ENCODE peak calls at places on chromosomes 13 and 19, in seven cellular contexts. One of them, this sample, is unnamed.
A peak's percentile ranks its signal among the peaks of the same experiment; 100 is the strongest.

GRCh38 chr19:39546599-39546998 is 6.6 kb upstream of the EID2 start:
- DNase-seq in HFF-Myc: no peak
- DNase-seq in osteoblast: no peak
- DNase-seq in AG09309: no peak
- DNase-seq in foreskin fibroblast: no peak
- DNase-seq in mammary epithelial cell: peak; percentile 21
- DNase-seq in sigmoid colon: no peak
- DNase-seq in this sample: no peak

GRCh38 chr13:73954808-73955207 is 179.4 kb downstream of the KLF12 start:
- DNase-seq in AG09309: no peak
- DNase-seq in foreskin fibroblast: no peak
- DNase-seq in HFF-Myc: no peak
- DNase-seq in mammary epithelial cell: no peak
- DNase-seq in sigmoid colon: no peak
- DNase-seq in osteoblast: no peak
- DNase-seq in this sample: no peak

GRCh38 chr19:19062454-19063182 is 1.2 kb upstream of the SLC25A42 start:
- DNase-seq in osteoblast: peak; percentile 95
- DNase-seq in AG09309: no peak
- DNase-seq in HFF-Myc: peak; percentile 51
- DNase-seq in sigmoid colon: no peak
- DNase-seq in foreskin fibroblast: peak; percentile 76
- DNase-seq in mammary epithelial cell: peak; percentile 44
- DNase-seq in this sample: no peak

GRCh38 chr13:32669030-32669646 is 82.9 kb downstream of the PDS5B start:
- DNase-seq in foreskin fibroblast: peak; percentile 65
- DNase-seq in osteoblast: no peak
- DNase-seq in mammary epithelial cell: peak; percentile 12
- DNase-seq in sigmoid colon: no peak
- DNase-seq in HFF-Myc: peak; percentile 14
- DNase-seq in AG09309: peak; percentile 10
- DNase-seq in this sample: peak; percentile 49

GRCh38 chr13:98530236-98530635 is 46.7 kb downstream of the STK24 start:
- DNase-seq in HFF-Myc: no peak
- DNase-seq in mammary epithelial cell: no peak
- DNase-seq in osteoblast: no peak
- DNase-seq in foreskin fibroblast: no peak
- DNase-seq in AG09309: no peak
- DNase-seq in sigmoid colon: peak; percentile 7
- DNase-seq in this sample: no peak

GRCh38 chr13:28406728-28407266 is 88.1 kb downstream of the FLT1 start:
- DNase-seq in AG09309: no peak
- DNase-seq in mammary epithelial cell: no peak
- DNase-seq in foreskin fibroblast: no peak
- DNase-seq in osteoblast: no peak
- DNase-seq in HFF-Myc: no peak
- DNase-seq in sigmoid colon: no peak
- DNase-seq in this sample: no peak

GRCh38 chr19:13103961-13104847 is 1.5 kb upstream of the LYL1 start:
- DNase-seq in foreskin fibroblast: no peak
- DNase-seq in osteoblast: peak; percentile 94
- DNase-seq in HFF-Myc: no peak
- DNase-seq in AG09309: no peak
- DNase-seq in sigmoid colon: peak; percentile 86
- DNase-seq in mammary epithelial cell: no peak
- DNase-seq in this sample: no peak

GRCh38 chr19:43725468-43725867 is 9.6 kb downstream of the IRGC start:
- DNase-seq in osteoblast: no peak
- DNase-seq in AG09309: no peak
- DNase-seq in foreskin fibroblast: no peak
- DNase-seq in mammary epithelial cell: no peak
- DNase-seq in sigmoid colon: no peak
- DNase-seq in HFF-Myc: no peak
- DNase-seq in this sample: no peak

GRCh38 chr13:114077938-114078335 is 54.5 kb downstream of the RASA3 start:
- DNase-seq in AG09309: no peak
- DNase-seq in HFF-Myc: peak; percentile 39
- DNase-seq in sigmoid colon: peak; percentile 77
- DNase-seq in mammary epithelial cell: no peak
- DNase-seq in foreskin fibroblast: peak; percentile 67
- DNase-seq in osteoblast: peak; percentile 83
- DNase-seq in this sample: peak; percentile 72

GRCh38 chr13:82962422-82962821 is 919.9 kb downstream of the SLITRK1 start:
- DNase-seq in osteoblast: no peak
- DNase-seq in sigmoid colon: no peak
- DNase-seq in HFF-Myc: no peak
- DNase-seq in mammary epithelial cell: no peak
- DNase-seq in foreskin fibroblast: no peak
- DNase-seq in AG09309: no peak
- DNase-seq in this sample: no peak

GRCh38 chr13:50144473-50145160 is 129.4 kb downstream of the KCNRG start:
- DNase-seq in foreskin fibroblast: no peak
- DNase-seq in mammary epithelial cell: no peak
- DNase-seq in AG09309: no peak
- DNase-seq in HFF-Myc: no peak
- DNase-seq in sigmoid colon: no peak
- DNase-seq in osteoblast: no peak
- DNase-seq in this sample: no peak

GRCh38 chr13:30088312-30088855 is 219.0 kb downstream of the KATNAL1 start:
- DNase-seq in AG09309: no peak
- DNase-seq in HFF-Myc: no peak
- DNase-seq in sigmoid colon: no peak
- DNase-seq in foreskin fibroblast: no peak
- DNase-seq in mammary epithelial cell: no peak
- DNase-seq in osteoblast: no peak
- DNase-seq in this sample: no peak

GRCh38 chr13:99686157-99686572 is 184.9 kb downstream of the TM9SF2 start:
- DNase-seq in sigmoid colon: no peak
- DNase-seq in HFF-Myc: no peak
- DNase-seq in foreskin fibroblast: peak; percentile 17
- DNase-seq in AG09309: no peak
- DNase-seq in osteoblast: peak; percentile 52
- DNase-seq in mammary epithelial cell: no peak
- DNase-seq in this sample: no peak

GRCh38 chr19:46604781-46605355 is 3.7 kb downstream of the CALM3 start:
- DNase-seq in HFF-Myc: no peak
- DNase-seq in sigmoid colon: peak; percentile 66
- DNase-seq in mammary epithelial cell: no peak
- DNase-seq in osteoblast: peak; percentile 84
- DNase-seq in AG09309: no peak
- DNase-seq in foreskin fibroblast: peak; percentile 39
- DNase-seq in this sample: no peak

GRCh38 chr13:41802033-41802683 is 158.8 kb downstream of the VWA8 start:
- DNase-seq in HFF-Myc: no peak
- DNase-seq in osteoblast: no peak
- DNase-seq in sigmoid colon: no peak
- DNase-seq in mammary epithelial cell: no peak
- DNase-seq in foreskin fibroblast: peak; percentile 11
- DNase-seq in AG09309: no peak
- DNase-seq in this sample: no peak
- TF ChIP-seq CTCF in HFF-Myc: no peak
- TF ChIP-seq CTCF in osteoblast: no peak
- TF ChIP-seq CTCF in sigmoid colon: no peak
- TF ChIP-seq CTCF in mammary epithelial cell: no peak
- TF ChIP-seq CTCF in foreskin fibroblast: no peak
- TF ChIP-seq CTCF in AG09309: no peak
- TF ChIP-seq CTCF in this sample: no peak

GRCh38 chr19:14118165-14119051 is 846 bp upstream of the PRKACA start:
- DNase-seq in HFF-Myc: no peak
- DNase-seq in AG09309: peak; percentile 70
- DNase-seq in osteoblast: peak; percentile 65
- DNase-seq in sigmoid colon: peak; percentile 97
- DNase-seq in foreskin fibroblast: peak; percentile 89
- DNase-seq in mammary epithelial cell: peak; percentile 59
- DNase-seq in this sample: no peak
- H3K4me3 ChIP-seq in HFF-Myc: peak overlapping the region; percentile 38
- H3K4me3 ChIP-seq in AG09309: peak overlapping the region; percentile 46
- H3K4me3 ChIP-seq in osteoblast: peak overlapping the region; percentile 72
- H3K4me3 ChIP-seq in sigmoid colon: peak overlapping the region; percentile 68
- H3K4me3 ChIP-seq in foreskin fibroblast: peak overlapping the region; percentile 52
- H3K4me3 ChIP-seq in mammary epithelial cell: peak overlapping the region; percentile 50
- H3K4me3 ChIP-seq in this sample: peak overlapping the region; percentile 44

GRCh38 chr19:50252111-50252886 is 48.9 kb downstream of the MYH14 start:
- DNase-seq in mammary epithelial cell: no peak
- DNase-seq in foreskin fibroblast: peak; percentile 6
- DNase-seq in AG09309: no peak
- DNase-seq in osteoblast: peak; percentile 90
- DNase-seq in sigmoid colon: no peak
- DNase-seq in HFF-Myc: no peak
- DNase-seq in this sample: no peak

GRCh38 chr19:50252887-50253268 is 49.5 kb downstream of the MYH14 start:
- DNase-seq in osteoblast: no peak
- DNase-seq in AG09309: no peak
- DNase-seq in HFF-Myc: no peak
- DNase-seq in foreskin fibroblast: no peak
- DNase-seq in sigmoid colon: no peak
- DNase-seq in mammary epithelial cell: no peak
- DNase-seq in this sample: no peak

GRCh38 chr19:50257141-50257540 is 53.7 kb downstream of the MYH14 start:
- DNase-seq in HFF-Myc: no peak
- DNase-seq in AG09309: no peak
- DNase-seq in sigmoid colon: no peak
- DNase-seq in foreskin fibroblast: no peak
- DNase-seq in osteoblast: peak; percentile 45
- DNase-seq in mammary epithelial cell: no peak
- DNase-seq in this sample: no peak

GRCh38 chr19:50258918-50259372 is 55.5 kb downstream of the MYH14 start:
- DNase-seq in HFF-Myc: no peak
- DNase-seq in mammary epithelial cell: no peak
- DNase-seq in osteoblast: peak; percentile 73
- DNase-seq in foreskin fibroblast: no peak
- DNase-seq in sigmoid colon: no peak
- DNase-seq in AG09309: no peak
- DNase-seq in this sample: no peak

GRCh38 chr19:50255115-50255514 is 51.7 kb downstream of the MYH14 start:
- DNase-seq in HFF-Myc: no peak
- DNase-seq in sigmoid colon: no peak
- DNase-seq in foreskin fibroblast: no peak
- DNase-seq in mammary epithelial cell: no peak
- DNase-seq in osteoblast: peak; percentile 73
- DNase-seq in AG09309: no peak
- DNase-seq in this sample: no peak
- TF ChIP-seq CTCF in HFF-Myc: peak; percentile 8
- TF ChIP-seq CTCF in sigmoid colon: no peak
- TF ChIP-seq CTCF in foreskin fibroblast: no peak
- TF ChIP-seq CTCF in mammary epithelial cell: no peak
- TF ChIP-seq CTCF in osteoblast: no peak
- TF ChIP-seq CTCF in AG09309: peak; percentile 16
- TF ChIP-seq CTCF in this sample: no peak

GRCh38 chr19:5138606-5139594 is 170.0 kb downstream of the KDM4B start:
- DNase-seq in foreskin fibroblast: peak; percentile 60
- DNase-seq in sigmoid colon: no peak
- DNase-seq in AG09309: peak; percentile 38
- DNase-seq in osteoblast: peak; percentile 99
- DNase-seq in mammary epithelial cell: peak; percentile 79
- DNase-seq in HFF-Myc: peak; percentile 66
- DNase-seq in this sample: peak; percentile 79
- H3K4me3 ChIP-seq in foreskin fibroblast: no peak overlapping the region
- H3K4me3 ChIP-seq in sigmoid colon: no peak overlapping the region
- H3K4me3 ChIP-seq in AG09309: no peak overlapping the region
- H3K4me3 ChIP-seq in osteoblast: no peak overlapping the region
- H3K4me3 ChIP-seq in mammary epithelial cell: no peak overlapping the region
- H3K4me3 ChIP-seq in HFF-Myc: no peak overlapping the region
- H3K4me3 ChIP-seq in this sample: no peak overlapping the region

GRCh38 chr13:95301947-95302386 is 716 bp upstream of the ABCC4 start:
- DNase-seq in HFF-Myc: no peak
- DNase-seq in AG09309: no peak
- DNase-seq in foreskin fibroblast: no peak
- DNase-seq in sigmoid colon: no peak
- DNase-seq in mammary epithelial cell: no peak
- DNase-seq in osteoblast: no peak
- DNase-seq in this sample: no peak
- TF ChIP-seq CTCF in HFF-Myc: no peak
- TF ChIP-seq CTCF in AG09309: no peak
- TF ChIP-seq CTCF in foreskin fibroblast: no peak
- TF ChIP-seq CTCF in sigmoid colon: no peak
- TF ChIP-seq CTCF in mammary epithelial cell: no peak
- TF ChIP-seq CTCF in osteoblast: no peak
- TF ChIP-seq CTCF in this sample: peak; percentile 1

GRCh38 chr13:45328661-45329105 is 12.3 kb downstream of the TPT1 start:
- DNase-seq in HFF-Myc: no peak
- DNase-seq in AG09309: peak; percentile 91
- DNase-seq in sigmoid colon: no peak
- DNase-seq in mammary epithelial cell: no peak
- DNase-seq in foreskin fibroblast: peak; percentile 57
- DNase-seq in osteoblast: peak; percentile 51
- DNase-seq in this sample: peak; percentile 36
- H3K4me3 ChIP-seq in HFF-Myc: no peak overlapping the region
- H3K4me3 ChIP-seq in AG09309: no peak overlapping the region
- H3K4me3 ChIP-seq in sigmoid colon: no peak overlapping the region
- H3K4me3 ChIP-seq in mammary epithelial cell: no peak overlapping the region
- H3K4me3 ChIP-seq in foreskin fibroblast: no peak overlapping the region
- H3K4me3 ChIP-seq in osteoblast: no peak overlapping the region
- H3K4me3 ChIP-seq in this sample: no peak overlapping the region

GRCh38 chr13:59176775-59177174 is 987.0 kb downstream of the DIAPH3 start:
- DNase-seq in HFF-Myc: no peak
- DNase-seq in osteoblast: no peak
- DNase-seq in foreskin fibroblast: no peak
- DNase-seq in mammary epithelial cell: no peak
- DNase-seq in sigmoid colon: no peak
- DNase-seq in AG09309: no peak
- DNase-seq in this sample: no peak

GRCh38 chr13:59182241-59182640 is 981.5 kb downstream of the DIAPH3 start:
- DNase-seq in mammary epithelial cell: no peak
- DNase-seq in HFF-Myc: no peak
- DNase-seq in osteoblast: no peak
- DNase-seq in foreskin fibroblast: no peak
- DNase-seq in AG09309: no peak
- DNase-seq in sigmoid colon: no peak
- DNase-seq in this sample: no peak

DNA sequence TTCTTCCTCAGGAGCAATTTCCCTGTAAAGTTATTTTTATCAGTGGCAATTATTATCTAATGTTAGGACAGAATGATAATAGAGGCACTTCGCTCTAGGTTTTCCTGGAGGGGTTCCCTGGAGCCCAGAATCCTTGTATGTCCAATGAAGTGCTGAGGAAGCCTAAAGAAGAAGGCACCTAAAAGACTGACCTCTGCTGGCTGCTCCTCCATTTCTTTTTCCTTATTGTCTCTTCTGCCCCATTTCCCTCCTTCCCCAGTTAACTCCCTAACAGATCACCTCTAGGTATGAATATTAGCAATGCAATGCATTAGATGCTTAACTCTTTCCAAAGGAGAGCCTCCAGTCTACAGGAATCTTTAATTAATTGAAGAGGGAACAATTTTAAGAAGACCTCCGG is 985.4 kb downstream of the DIAPH3 start:
- DNase-seq in HFF-Myc: no peak
- DNase-seq in sigmoid colon: no peak
- DNase-seq in osteoblast: peak; percentile 61
- DNase-seq in foreskin fibroblast: no peak
- DNase-seq in AG09309: no peak
- DNase-seq in mammary epithelial cell: no peak
- DNase-seq in this sample: no peak
- TF ChIP-seq CTCF in HFF-Myc: no peak
- TF ChIP-seq CTCF in sigmoid colon: no peak
- TF ChIP-seq CTCF in osteoblast: peak; percentile 40
- TF ChIP-seq CTCF in foreskin fibroblast: peak; percentile 10
- TF ChIP-seq CTCF in AG09309: no peak
- TF ChIP-seq CTCF in mammary epithelial cell: peak; percentile 42
- TF ChIP-seq CTCF in this sample: peak; percentile 43

This sample was measured in astrocyte of the cerebellum.